ENCODE peak calls at places on chromosomes 16 and 17, in seven cellular contexts. One of them, this sample, is unnamed.

GRCh38 chr16:89409161-89409711 is 81.1 kb downstream of the ANKRD11 start:
- DNase-seq in SJSA1: no peak
- DNase-seq in right atrium auricular region: no peak
- DNase-seq in fibroblast of lung: no peak
- DNase-seq in SK-N-SH: no peak
- DNase-seq in PC-3: peak; percentile 32
- DNase-seq in heart right ventricle: no peak
- DNase-seq in this sample: no peak

GRCh38 chr17:35167046-35167445 is 19.4 kb downstream of the UNC45B start:
- DNase-seq in heart right ventricle: no peak
- DNase-seq in right atrium auricular region: no peak
- DNase-seq in fibroblast of lung: no peak
- DNase-seq in SK-N-SH: no peak
- DNase-seq in PC-3: peak; percentile 30
- DNase-seq in SJSA1: no peak
- DNase-seq in this sample: no peak

GRCh38 chr17:82237083-82237745 is 8.4 kb downstream of the SLC16A3 start:
- DNase-seq in SK-N-SH: no peak
- DNase-seq in PC-3: no peak
- DNase-seq in heart right ventricle: no peak
- DNase-seq in SJSA1: no peak
- DNase-seq in right atrium auricular region: no peak
- DNase-seq in fibroblast of lung: no peak
- DNase-seq in this sample: no peak

GRCh38 chr16:19136549-19137196 is 22.9 kb downstream of the ITPRIPL2 start:
- DNase-seq in PC-3: peak; percentile 13
- DNase-seq in heart right ventricle: no peak
- DNase-seq in SK-N-SH: peak; percentile 36
- DNase-seq in right atrium auricular region: no peak
- DNase-seq in fibroblast of lung: peak; percentile 42
- DNase-seq in SJSA1: no peak
- DNase-seq in this sample: peak; percentile 72

GRCh38 chr16:82544378-82544777 is 82.4 kb upstream of the CDH13 start:
- DNase-seq in fibroblast of lung: no peak
- DNase-seq in PC-3: no peak
- DNase-seq in heart right ventricle: no peak
- DNase-seq in right atrium auricular region: no peak
- DNase-seq in SK-N-SH: no peak
- DNase-seq in SJSA1: no peak
- DNase-seq in this sample: no peak

GRCh38 chr17:683499-684254 is 31.0 kb downstream of the VPS53 start:
- DNase-seq in SJSA1: no peak
- DNase-seq in PC-3: no peak
- DNase-seq in heart right ventricle: no peak
- DNase-seq in SK-N-SH: no peak
- DNase-seq in right atrium auricular region: no peak
- DNase-seq in fibroblast of lung: no peak
- DNase-seq in this sample: no peak

GRCh38 chr16:23670137-23670776 is 8.4 kb upstream of the PLK1 start:
- DNase-seq in SK-N-SH: no peak
- DNase-seq in PC-3: peak; percentile 85
- DNase-seq in SJSA1: peak; percentile 15
- DNase-seq in fibroblast of lung: peak; percentile 91
- DNase-seq in heart right ventricle: no peak
- DNase-seq in right atrium auricular region: no peak
- DNase-seq in this sample: peak; percentile 51

GRCh38 chr16:18945233-18945632 is 19.0 kb upstream of the SMG1 start:
- DNase-seq in heart right ventricle: no peak
- DNase-seq in fibroblast of lung: no peak
- DNase-seq in SK-N-SH: no peak
- DNase-seq in PC-3: no peak
- DNase-seq in SJSA1: no peak
- DNase-seq in right atrium auricular region: no peak
- DNase-seq in this sample: no peak

GRCh38 chr16:80671281-80671849 is 130.6 kb downstream of the DYNLRB2 start:
- DNase-seq in SJSA1: no peak
- DNase-seq in right atrium auricular region: no peak
- DNase-seq in heart right ventricle: no peak
- DNase-seq in PC-3: no peak
- DNase-seq in fibroblast of lung: no peak
- DNase-seq in SK-N-SH: no peak
- DNase-seq in this sample: no peak

GRCh38 chr16:67169011-67169451 is 1.3 kb upstream of the NOL3 start:
- DNase-seq in heart right ventricle: no peak
- DNase-seq in SJSA1: no peak
- DNase-seq in SK-N-SH: no peak
- DNase-seq in fibroblast of lung: no peak
- DNase-seq in right atrium auricular region: no peak
- DNase-seq in PC-3: no peak
- DNase-seq in this sample: no peak

GRCh38 chr17:74873874-74874614 is 1.2 kb upstream of the FDXR start:
- DNase-seq in heart right ventricle: no peak
- DNase-seq in right atrium auricular region: no peak
- DNase-seq in SK-N-SH: peak; percentile 68
- DNase-seq in fibroblast of lung: no peak
- DNase-seq in SJSA1: no peak
- DNase-seq in PC-3: peak; percentile 30
- DNase-seq in this sample: no peak

GRCh38 chr16:88357306-88358032 is 25.3 kb upstream of the ZNF469 start:
- DNase-seq in SK-N-SH: peak; percentile 27
- DNase-seq in PC-3: no peak
- DNase-seq in fibroblast of lung: no peak
- DNase-seq in right atrium auricular region: no peak
- DNase-seq in heart right ventricle: no peak
- DNase-seq in SJSA1: peak; percentile 52
- DNase-seq in this sample: no peak

GRCh38 chr16:23683487-23683886 is 4.8 kb downstream of the PLK1 start:
- DNase-seq in fibroblast of lung: no peak
- DNase-seq in heart right ventricle: no peak
- DNase-seq in SJSA1: no peak
- DNase-seq in SK-N-SH: no peak
- DNase-seq in PC-3: no peak
- DNase-seq in right atrium auricular region: no peak
- DNase-seq in this sample: no peak

GRCh38 chr16:1072526-1073261 is at the start of gene SSTR5:
- DNase-seq in SJSA1: no peak
- DNase-seq in SK-N-SH: no peak
- DNase-seq in PC-3: no peak
- DNase-seq in heart right ventricle: no peak
- DNase-seq in fibroblast of lung: no peak
- DNase-seq in right atrium auricular region: no peak
- DNase-seq in this sample: no peak

GRCh38 chr16:28001184-28001583 is 62.3 kb downstream of the GSG1L start:
- DNase-seq in PC-3: no peak
- DNase-seq in right atrium auricular region: no peak
- DNase-seq in fibroblast of lung: no peak
- DNase-seq in SK-N-SH: no peak
- DNase-seq in SJSA1: no peak
- DNase-seq in heart right ventricle: no peak
- DNase-seq in this sample: no peak

GRCh38 chr17:36864827-36865320 is 72.4 kb upstream of the LHX1 start:
- DNase-seq in fibroblast of lung: no peak
- DNase-seq in SJSA1: no peak
- DNase-seq in PC-3: no peak
- DNase-seq in SK-N-SH: no peak
- DNase-seq in heart right ventricle: no peak
- DNase-seq in right atrium auricular region: no peak
- DNase-seq in this sample: no peak

GRCh38 chr16:47143677-47144558 is at the start of gene NETO2:
- DNase-seq in fibroblast of lung: peak; percentile 60
- DNase-seq in PC-3: peak; percentile 48
- DNase-seq in right atrium auricular region: no peak
- DNase-seq in SJSA1: peak; percentile 57
- DNase-seq in SK-N-SH: peak; percentile 88
- DNase-seq in heart right ventricle: peak; percentile 48
- DNase-seq in this sample: peak; percentile 75

GRCh38 chr17:9890124-9890523 is 14.9 kb downstream of the RCVRN start:
- DNase-seq in heart right ventricle: no peak
- DNase-seq in right atrium auricular region: no peak
- DNase-seq in SJSA1: peak; percentile 22
- DNase-seq in fibroblast of lung: no peak
- DNase-seq in PC-3: peak; percentile 51
- DNase-seq in SK-N-SH: peak; percentile 35
- DNase-seq in this sample: peak; percentile 39

DNA sequence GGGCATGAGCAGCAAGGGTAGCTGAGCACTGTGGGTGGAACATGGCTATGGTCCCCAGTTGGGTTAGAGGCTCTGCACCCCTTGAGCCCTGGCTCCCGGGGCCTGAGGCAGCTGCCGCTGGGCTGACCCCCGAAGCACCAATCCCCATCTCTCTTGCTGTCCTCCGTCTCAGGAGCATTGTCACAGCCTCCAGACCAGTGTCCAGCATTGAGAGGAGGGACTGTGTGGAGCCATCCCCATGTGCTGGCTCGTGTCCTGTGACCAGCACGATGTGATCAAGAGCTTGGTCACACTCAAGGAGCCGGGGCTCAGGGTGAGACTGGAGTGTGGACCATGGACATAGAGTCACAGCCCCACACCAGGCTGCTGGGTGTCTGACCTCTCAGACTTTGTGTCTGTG is 2.9 kb downstream of the SMTNL2 start:
- DNase-seq in SJSA1: no peak
- DNase-seq in SK-N-SH: no peak
- DNase-seq in heart right ventricle: no peak
- DNase-seq in right atrium auricular region: no peak
- DNase-seq in fibroblast of lung: no peak
- DNase-seq in PC-3: no peak
- DNase-seq in this sample: no peak
- H3K4me3 ChIP-seq in SJSA1: no peak overlapping the region
- H3K4me3 ChIP-seq in SK-N-SH: no peak overlapping the region
- H3K4me3 ChIP-seq in heart right ventricle: no peak overlapping the region
- H3K4me3 ChIP-seq in right atrium auricular region: no peak overlapping the region
- H3K4me3 ChIP-seq in fibroblast of lung: no peak overlapping the region
- H3K4me3 ChIP-seq in PC-3: no peak overlapping the region
- H3K4me3 ChIP-seq in this sample: no peak overlapping the region

DNA sequence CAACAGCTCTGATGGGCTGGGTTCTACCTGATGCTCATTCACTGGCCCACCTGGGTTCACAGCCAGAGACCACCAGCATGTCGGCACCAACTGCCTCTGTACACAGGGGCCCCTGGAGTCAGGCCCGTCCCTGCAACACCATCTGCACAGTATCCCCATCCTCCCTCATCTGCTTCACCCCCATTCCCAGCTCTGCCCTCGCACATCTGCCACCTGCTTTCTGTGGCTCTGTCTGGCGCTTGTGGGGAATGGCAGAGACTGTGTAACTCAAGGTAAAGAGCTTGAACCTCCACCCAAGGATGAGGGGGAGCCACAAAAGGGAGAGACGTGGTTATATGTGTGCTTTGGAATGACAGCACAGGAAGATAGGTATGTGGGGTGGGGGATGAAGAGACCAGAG is 27.2 kb downstream of the SMPD3 start:
- DNase-seq in fibroblast of lung: no peak
- DNase-seq in SJSA1: no peak
- DNase-seq in PC-3: no peak
- DNase-seq in right atrium auricular region: no peak
- DNase-seq in SK-N-SH: no peak
- DNase-seq in heart right ventricle: no peak
- DNase-seq in this sample: no peak
- H3K27me3 ChIP-seq in fibroblast of lung: peaks cover 6% of the 10 kb centered on the region
- H3K27me3 ChIP-seq in SJSA1: no peaks in the 10 kb centered on the region
- H3K27me3 ChIP-seq in PC-3: no peaks in the 10 kb centered on the region
- H3K27me3 ChIP-seq in right atrium auricular region: no peaks in the 10 kb centered on the region
- H3K27me3 ChIP-seq in SK-N-SH: peaks cover 21% of the 10 kb centered on the region
- H3K27me3 ChIP-seq in heart right ventricle: no peaks in the 10 kb centered on the region
- H3K27me3 ChIP-seq in this sample: no peaks in the 10 kb centered on the region

GRCh38 chr16:29873319-29873718 is 10.3 kb upstream of the CDIPT start:
- DNase-seq in SK-N-SH: no peak
- DNase-seq in SJSA1: no peak
- DNase-seq in right atrium auricular region: no peak
- DNase-seq in PC-3: no peak
- DNase-seq in heart right ventricle: no peak
- DNase-seq in fibroblast of lung: no peak
- DNase-seq in this sample: no peak

GRCh38 chr16:29877266-29877961 is 14.4 kb upstream of the CDIPT start:
- DNase-seq in heart right ventricle: no peak
- DNase-seq in fibroblast of lung: peak; percentile 17
- DNase-seq in SJSA1: peak; percentile 6
- DNase-seq in right atrium auricular region: no peak
- DNase-seq in SK-N-SH: peak; percentile 78
- DNase-seq in PC-3: no peak
- DNase-seq in this sample: peak; percentile 32

GRCh38 chr16:29875206-29875605 is 12.2 kb upstream of the CDIPT start:
- DNase-seq in fibroblast of lung: no peak
- DNase-seq in right atrium auricular region: no peak
- DNase-seq in heart right ventricle: no peak
- DNase-seq in PC-3: no peak
- DNase-seq in SJSA1: no peak
- DNase-seq in SK-N-SH: no peak
- DNase-seq in this sample: no peak

GRCh38 chr16:29876186-29876577 is 13.2 kb upstream of the CDIPT start:
- DNase-seq in fibroblast of lung: no peak
- DNase-seq in SJSA1: no peak
- DNase-seq in right atrium auricular region: no peak
- DNase-seq in PC-3: no peak
- DNase-seq in SK-N-SH: no peak
- DNase-seq in heart right ventricle: no peak
- DNase-seq in this sample: no peak

GRCh38 chr16:29876578-29877249 is 13.7 kb upstream of the CDIPT start:
- DNase-seq in heart right ventricle: no peak
- DNase-seq in SJSA1: no peak
- DNase-seq in fibroblast of lung: no peak
- DNase-seq in right atrium auricular region: no peak
- DNase-seq in PC-3: no peak
- DNase-seq in SK-N-SH: no peak
- DNase-seq in this sample: no peak
- H3K4me3 ChIP-seq in heart right ventricle: peak overlapping the region; percentile 22
- H3K4me3 ChIP-seq in SJSA1: no peak overlapping the region
- H3K4me3 ChIP-seq in fibroblast of lung: peak overlapping the region; percentile 30
- H3K4me3 ChIP-seq in right atrium auricular region: peak overlapping the region; percentile 24
- H3K4me3 ChIP-seq in PC-3: no peak overlapping the region
- H3K4me3 ChIP-seq in SK-N-SH: no peak overlapping the region
- H3K4me3 ChIP-seq in this sample: no peak overlapping the region

GRCh38 chr16:75774197-75774596 is 47.9 kb upstream of the CPHXL start:
- DNase-seq in SJSA1: no peak
- DNase-seq in right atrium auricular region: no peak
- DNase-seq in heart right ventricle: no peak
- DNase-seq in SK-N-SH: no peak
- DNase-seq in fibroblast of lung: no peak
- DNase-seq in PC-3: no peak
- DNase-seq in this sample: no peak
- H3K27me3 ChIP-seq in SJSA1: no peaks in the 10 kb centered on the region
- H3K27me3 ChIP-seq in right atrium auricular region: no peaks in the 10 kb centered on the region
- H3K27me3 ChIP-seq in heart right ventricle: peaks cover 6% of the 10 kb centered on the region
- H3K27me3 ChIP-seq in SK-N-SH: no peaks in the 10 kb centered on the region
- H3K27me3 ChIP-seq in fibroblast of lung: no peaks in the 10 kb centered on the region
- H3K27me3 ChIP-seq in PC-3: peaks cover 9% of the 10 kb centered on the region
- H3K27me3 ChIP-seq in this sample: no peaks in the 10 kb centered on the region

This sample was measured in MG63.